ENCODE peak calls at places on chromosomes 6 and 20, in nine cellular contexts. One of them, this sample, is unnamed.

GRCh38 chr6:139648430-139649000 is 274.1 kb upstream of the CITED2 start:
- DNase-seq in stomach: no peak
- DNase-seq in MM.1S: peak
- DNase-seq in neural progenitor cell: no peak
- DNase-seq in foreskin fibroblast: no peak
- DNase-seq in ovary: no peak
- DNase-seq in fibroblast of the aortic adventitia: no peak
- DNase-seq in tibial nerve: no peak
- DNase-seq in lower lobe of right lung: no peak
- DNase-seq in this sample: no peak

GRCh38 chr20:21508230-21509078 is 5.4 kb downstream of the NKX2-2 start:
- DNase-seq in stomach: no peak
- DNase-seq in MM.1S: no peak
- DNase-seq in neural progenitor cell: peak
- DNase-seq in foreskin fibroblast: no peak
- DNase-seq in ovary: no peak
- DNase-seq in fibroblast of the aortic adventitia: no peak
- DNase-seq in tibial nerve: no peak
- DNase-seq in lower lobe of right lung: no peak
- DNase-seq in this sample: no peak

GRCh38 chr6:135920689-135921088 is 69.2 kb downstream of the PDE7B start:
- DNase-seq in stomach: no peak
- DNase-seq in MM.1S: no peak
- DNase-seq in neural progenitor cell: no peak
- DNase-seq in foreskin fibroblast: no peak
- DNase-seq in ovary: no peak
- DNase-seq in fibroblast of the aortic adventitia: no peak
- DNase-seq in tibial nerve: no peak
- DNase-seq in lower lobe of right lung: no peak
- DNase-seq in this sample: peak

GRCh38 chr20:5445611-5446010 is 128.9 kb upstream of the PROKR2 start:
- DNase-seq in stomach: no peak
- DNase-seq in MM.1S: no peak
- DNase-seq in neural progenitor cell: no peak
- DNase-seq in foreskin fibroblast: no peak
- DNase-seq in ovary: no peak
- DNase-seq in fibroblast of the aortic adventitia: no peak
- DNase-seq in tibial nerve: no peak
- DNase-seq in lower lobe of right lung: no peak
- DNase-seq in this sample: no peak

GRCh38 chr20:37329481-37330165 is 16.3 kb upstream of the SRC start:
- DNase-seq in stomach: no peak
- DNase-seq in MM.1S: no peak
- DNase-seq in neural progenitor cell: peak
- DNase-seq in foreskin fibroblast: no peak
- DNase-seq in ovary: no peak
- DNase-seq in fibroblast of the aortic adventitia: no peak
- DNase-seq in tibial nerve: no peak
- DNase-seq in lower lobe of right lung: no peak
- DNase-seq in this sample: no peak

GRCh38 chr20:41365785-41366545 is 653 bp downstream of the EMILIN3 start:
- DNase-seq in stomach: no peak
- DNase-seq in MM.1S: no peak
- DNase-seq in neural progenitor cell: peak
- DNase-seq in foreskin fibroblast: no peak
- DNase-seq in ovary: peak
- DNase-seq in fibroblast of the aortic adventitia: no peak
- DNase-seq in tibial nerve: no peak
- DNase-seq in lower lobe of right lung: no peak
- DNase-seq in this sample: no peak

GRCh38 chr6:56714982-56715456 is 72.3 kb upstream of the DST start:
- DNase-seq in stomach: no peak
- DNase-seq in MM.1S: no peak
- DNase-seq in neural progenitor cell: peak
- DNase-seq in foreskin fibroblast: peak
- DNase-seq in ovary: no peak
- DNase-seq in fibroblast of the aortic adventitia: peak
- DNase-seq in tibial nerve: no peak
- DNase-seq in lower lobe of right lung: no peak
- DNase-seq in this sample: peak

GRCh38 chr20:45012682-45013302 is 46.5 kb downstream of the STK4 start:
- DNase-seq in stomach: no peak
- DNase-seq in MM.1S: no peak
- DNase-seq in neural progenitor cell: no peak
- DNase-seq in foreskin fibroblast: no peak
- DNase-seq in ovary: no peak
- DNase-seq in fibroblast of the aortic adventitia: peak
- DNase-seq in tibial nerve: no peak
- DNase-seq in lower lobe of right lung: no peak
- DNase-seq in this sample: peak

GRCh38 chr6:102417368-102417767 is 1023.9 kb downstream of the GRIK2 start:
- DNase-seq in stomach: no peak
- DNase-seq in MM.1S: peak
- DNase-seq in neural progenitor cell: no peak
- DNase-seq in foreskin fibroblast: no peak
- DNase-seq in ovary: no peak
- DNase-seq in fibroblast of the aortic adventitia: no peak
- DNase-seq in tibial nerve: no peak
- DNase-seq in lower lobe of right lung: no peak
- DNase-seq in this sample: no peak

GRCh38 chr6:163935158-163935762 is 520.7 kb downstream of the QKI start:
- DNase-seq in stomach: no peak
- DNase-seq in MM.1S: no peak
- DNase-seq in neural progenitor cell: no peak
- DNase-seq in foreskin fibroblast: no peak
- DNase-seq in ovary: no peak
- DNase-seq in fibroblast of the aortic adventitia: no peak
- DNase-seq in tibial nerve: no peak
- DNase-seq in lower lobe of right lung: no peak
- DNase-seq in this sample: no peak

GRCh38 chr20:24095753-24096152 is 107.2 kb upstream of the GGTLC1 start:
- DNase-seq in stomach: no peak
- DNase-seq in MM.1S: no peak
- DNase-seq in neural progenitor cell: no peak
- DNase-seq in foreskin fibroblast: no peak
- DNase-seq in ovary: no peak
- DNase-seq in fibroblast of the aortic adventitia: no peak
- DNase-seq in tibial nerve: no peak
- DNase-seq in lower lobe of right lung: no peak
- DNase-seq in this sample: no peak

GRCh38 chr6:82078286-82078908 is 169.1 kb downstream of the IBTK start:
- DNase-seq in stomach: no peak
- DNase-seq in MM.1S: no peak
- DNase-seq in neural progenitor cell: no peak
- DNase-seq in foreskin fibroblast: no peak
- DNase-seq in ovary: no peak
- DNase-seq in fibroblast of the aortic adventitia: no peak
- DNase-seq in tibial nerve: no peak
- DNase-seq in lower lobe of right lung: no peak
- DNase-seq in this sample: no peak

GRCh38 chr6:107591346-107591745 is 101.4 kb downstream of the SOBP start:
- DNase-seq in stomach: no peak
- DNase-seq in MM.1S: no peak
- DNase-seq in neural progenitor cell: no peak
- DNase-seq in foreskin fibroblast: no peak
- DNase-seq in ovary: no peak
- DNase-seq in fibroblast of the aortic adventitia: no peak
- DNase-seq in tibial nerve: no peak
- DNase-seq in lower lobe of right lung: no peak
- DNase-seq in this sample: no peak

GRCh38 chr20:53559816-53560215 is 33.8 kb downstream of the ZNF217 start:
- DNase-seq in stomach: no peak
- DNase-seq in MM.1S: no peak
- DNase-seq in neural progenitor cell: no peak
- DNase-seq in foreskin fibroblast: no peak
- DNase-seq in ovary: no peak
- DNase-seq in fibroblast of the aortic adventitia: no peak
- DNase-seq in tibial nerve: no peak
- DNase-seq in lower lobe of right lung: no peak
- DNase-seq in this sample: peak

GRCh38 chr20:19682249-19682648 is 75.8 kb upstream of the RIN2 start:
- DNase-seq in stomach: no peak
- DNase-seq in MM.1S: no peak
- DNase-seq in neural progenitor cell: no peak
- DNase-seq in foreskin fibroblast: no peak
- DNase-seq in ovary: no peak
- DNase-seq in fibroblast of the aortic adventitia: no peak
- DNase-seq in tibial nerve: no peak
- DNase-seq in lower lobe of right lung: no peak
- DNase-seq in this sample: no peak

GRCh38 chr20:19683168-19683567 is 74.9 kb upstream of the RIN2 start:
- DNase-seq in stomach: no peak
- DNase-seq in MM.1S: no peak
- DNase-seq in neural progenitor cell: no peak
- DNase-seq in foreskin fibroblast: no peak
- DNase-seq in ovary: no peak
- DNase-seq in fibroblast of the aortic adventitia: no peak
- DNase-seq in tibial nerve: no peak
- DNase-seq in lower lobe of right lung: no peak
- DNase-seq in this sample: no peak

GRCh38 chr20:19676202-19676601 is 81.9 kb upstream of the RIN2 start:
- DNase-seq in stomach: no peak
- DNase-seq in MM.1S: no peak
- DNase-seq in neural progenitor cell: no peak
- DNase-seq in foreskin fibroblast: no peak
- DNase-seq in ovary: no peak
- DNase-seq in fibroblast of the aortic adventitia: no peak
- DNase-seq in tibial nerve: no peak
- DNase-seq in lower lobe of right lung: no peak
- DNase-seq in this sample: no peak

GRCh38 chr20:19683822-19684221 is 74.2 kb upstream of the RIN2 start:
- DNase-seq in stomach: no peak
- DNase-seq in MM.1S: no peak
- DNase-seq in neural progenitor cell: no peak
- DNase-seq in foreskin fibroblast: no peak
- DNase-seq in ovary: no peak
- DNase-seq in fibroblast of the aortic adventitia: no peak
- DNase-seq in tibial nerve: no peak
- DNase-seq in lower lobe of right lung: no peak
- DNase-seq in this sample: no peak

DNA sequence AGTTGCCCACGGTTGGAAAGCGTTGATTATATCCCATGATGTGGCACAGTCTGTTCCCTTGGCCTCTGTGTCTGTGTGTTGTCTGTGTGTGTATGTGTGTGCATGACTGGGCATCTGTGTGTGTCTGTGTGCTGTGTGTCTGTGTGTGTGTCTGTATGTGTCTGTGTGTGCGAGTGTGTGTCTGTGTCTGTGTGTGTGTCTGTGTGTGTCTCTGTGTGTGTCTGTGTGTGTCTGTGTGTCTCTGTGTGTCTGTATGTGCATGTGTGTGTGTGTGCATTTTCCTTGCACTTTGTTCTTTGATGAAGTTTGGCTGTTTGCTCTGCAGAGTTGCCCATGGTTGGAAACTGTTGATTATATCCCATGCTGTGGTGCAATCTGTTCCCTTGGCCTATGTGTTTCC is 78.1 kb upstream of the RIN2 start:
- DNase-seq in stomach: no peak
- DNase-seq in MM.1S: no peak
- DNase-seq in neural progenitor cell: no peak
- DNase-seq in foreskin fibroblast: no peak
- DNase-seq in ovary: no peak
- DNase-seq in fibroblast of the aortic adventitia: no peak
- DNase-seq in tibial nerve: no peak
- DNase-seq in lower lobe of right lung: no peak
- DNase-seq in this sample: no peak
- H3K4me3 ChIP-seq in stomach: no peak
- H3K4me3 ChIP-seq in MM.1S: no peak
- H3K4me3 ChIP-seq in neural progenitor cell: no peak
- H3K4me3 ChIP-seq in foreskin fibroblast: no peak
- H3K4me3 ChIP-seq in ovary: no peak
- H3K4me3 ChIP-seq in fibroblast of the aortic adventitia: no peak
- H3K4me3 ChIP-seq in tibial nerve: no peak
- H3K4me3 ChIP-seq in lower lobe of right lung: no peak
- H3K4me3 ChIP-seq in this sample: no peak

DNA sequence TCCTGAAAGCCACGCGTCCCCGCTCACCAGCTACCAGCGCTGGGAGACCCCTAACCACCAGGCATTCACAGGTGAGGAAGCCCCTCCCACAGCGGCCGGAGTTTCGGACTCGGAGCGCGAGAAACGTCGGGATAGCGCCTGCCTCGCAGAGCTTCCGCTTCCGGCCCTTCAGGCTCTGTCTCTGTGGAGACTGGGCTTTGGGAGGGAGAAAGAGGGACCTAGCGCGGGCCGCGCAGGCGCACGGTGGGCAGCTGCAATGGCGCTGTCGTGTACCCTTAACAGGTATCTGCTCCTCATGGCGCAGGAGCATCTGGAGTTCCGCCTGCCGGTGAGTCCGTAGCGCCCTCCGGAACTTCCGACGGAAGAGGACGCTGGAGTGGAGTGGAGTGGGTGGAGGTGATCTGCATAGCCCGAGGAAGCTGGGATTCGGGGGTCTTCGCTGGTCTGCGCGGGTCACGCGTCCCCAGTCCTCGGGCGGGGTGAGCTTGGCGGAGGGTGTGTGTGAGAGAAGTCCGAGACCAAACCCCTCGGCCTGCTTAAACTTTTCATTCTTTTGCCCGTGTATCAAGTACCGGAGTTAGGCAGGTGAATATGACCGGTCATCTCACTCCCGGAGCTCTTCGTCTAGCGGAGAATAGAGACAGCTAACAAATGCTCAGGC is at the start of gene TRMT11:
- DNase-seq in stomach: peak
- DNase-seq in MM.1S: peak
- DNase-seq in neural progenitor cell: peak
- DNase-seq in foreskin fibroblast: peak
- DNase-seq in ovary: peak
- DNase-seq in fibroblast of the aortic adventitia: peak
- DNase-seq in tibial nerve: peak
- DNase-seq in lower lobe of right lung: peak
- DNase-seq in this sample: peak
- TF ChIP-seq CTCF in stomach: no peak
- TF ChIP-seq CTCF in MM.1S: no peak
- TF ChIP-seq CTCF in neural progenitor cell: no peak
- TF ChIP-seq CTCF in foreskin fibroblast: no peak
- TF ChIP-seq CTCF in ovary: no peak
- TF ChIP-seq CTCF in fibroblast of the aortic adventitia: no peak
- TF ChIP-seq CTCF in tibial nerve: no peak
- TF ChIP-seq CTCF in lower lobe of right lung: no peak
- TF ChIP-seq CTCF in this sample: no peak

GRCh38 chr20:35306931-35307517 is 14.8 kb upstream of the FAM83C start:
- DNase-seq in stomach: peak
- DNase-seq in MM.1S: peak
- DNase-seq in neural progenitor cell: peak
- DNase-seq in foreskin fibroblast: peak
- DNase-seq in ovary: no peak
- DNase-seq in fibroblast of the aortic adventitia: peak
- DNase-seq in tibial nerve: peak
- DNase-seq in lower lobe of right lung: no peak
- DNase-seq in this sample: peak
- H3K4me3 ChIP-seq in stomach: no peak
- H3K4me3 ChIP-seq in MM.1S: no peak
- H3K4me3 ChIP-seq in neural progenitor cell: no peak
- H3K4me3 ChIP-seq in foreskin fibroblast: no peak
- H3K4me3 ChIP-seq in ovary: no peak
- H3K4me3 ChIP-seq in fibroblast of the aortic adventitia: no peak
- H3K4me3 ChIP-seq in tibial nerve: no peak
- H3K4me3 ChIP-seq in lower lobe of right lung: no peak
- H3K4me3 ChIP-seq in this sample: no peak

DNA sequence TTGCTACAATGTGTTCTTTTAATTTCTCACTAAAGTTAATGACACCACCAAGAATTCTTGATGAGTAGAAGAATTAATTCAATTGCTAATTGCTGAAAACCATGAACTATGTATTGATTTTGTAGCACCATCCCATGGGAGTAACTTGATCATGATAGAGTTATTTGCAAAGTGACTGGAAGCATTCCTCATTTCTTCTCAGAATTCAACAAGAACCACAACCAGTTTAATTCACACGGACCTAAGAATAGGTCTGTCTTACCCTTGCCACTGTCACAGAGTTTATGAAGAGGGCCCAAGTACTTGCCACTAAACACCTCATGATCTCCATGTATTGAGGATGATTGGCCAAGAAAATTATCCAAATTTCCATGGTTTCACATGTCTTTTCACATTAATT is 222.2 kb downstream of the TMEM242 start:
- DNase-seq in stomach: no peak
- DNase-seq in MM.1S: no peak
- DNase-seq in neural progenitor cell: no peak
- DNase-seq in foreskin fibroblast: no peak
- DNase-seq in ovary: no peak
- DNase-seq in fibroblast of the aortic adventitia: no peak
- DNase-seq in tibial nerve: no peak
- DNase-seq in lower lobe of right lung: no peak
- DNase-seq in this sample: no peak
- TF ChIP-seq CTCF in stomach: no peak
- TF ChIP-seq CTCF in MM.1S: no peak
- TF ChIP-seq CTCF in neural progenitor cell: no peak
- TF ChIP-seq CTCF in foreskin fibroblast: no peak
- TF ChIP-seq CTCF in ovary: no peak
- TF ChIP-seq CTCF in fibroblast of the aortic adventitia: no peak
- TF ChIP-seq CTCF in tibial nerve: no peak
- TF ChIP-seq CTCF in lower lobe of right lung: no peak
- TF ChIP-seq CTCF in this sample: no peak